ENCODE peak calls at places on chromosomes 1 and 21, in six cellular contexts. One of them, this sample, is unnamed.

GRCh38 chr1:67390041-67390887 is 39.9 kb downstream of the SERBP1 start:
- DNase-seq in ovary: no peak
- DNase-seq in natural killer cell: no peak
- DNase-seq in epithelial cell of proximal tubule: peak; percentile 89
- DNase-seq in fibroblast of pulmonary artery: peak; percentile 64
- DNase-seq in RWPE1: peak; percentile 28
- DNase-seq in this sample: no peak

GRCh38 chr1:47678464-47678980 is 240.7 kb downstream of the FOXD2 start:
- DNase-seq in fibroblast of pulmonary artery: no peak
- DNase-seq in RWPE1: no peak
- DNase-seq in ovary: no peak
- DNase-seq in epithelial cell of proximal tubule: no peak
- DNase-seq in natural killer cell: no peak
- DNase-seq in this sample: no peak

GRCh38 chr1:205805082-205805711 is 7.8 kb downstream of the SLC41A1 start:
- DNase-seq in natural killer cell: no peak
- DNase-seq in RWPE1: no peak
- DNase-seq in fibroblast of pulmonary artery: no peak
- DNase-seq in epithelial cell of proximal tubule: no peak
- DNase-seq in ovary: no peak
- DNase-seq in this sample: no peak

GRCh38 chr1:179818260-179818659 is 59.3 kb downstream of the TOR1AIP2 start:
- DNase-seq in RWPE1: no peak
- DNase-seq in ovary: no peak
- DNase-seq in natural killer cell: no peak
- DNase-seq in epithelial cell of proximal tubule: no peak
- DNase-seq in fibroblast of pulmonary artery: no peak
- DNase-seq in this sample: no peak

GRCh38 chr21:25895565-25896205 is 160.9 kb downstream of the GABPA start:
- DNase-seq in ovary: no peak
- DNase-seq in fibroblast of pulmonary artery: peak; percentile 54
- DNase-seq in RWPE1: peak; percentile 48
- DNase-seq in epithelial cell of proximal tubule: no peak
- DNase-seq in natural killer cell: no peak
- DNase-seq in this sample: no peak

GRCh38 chr21:43712268-43712942 is 6.5 kb upstream of the PDXK start:
- DNase-seq in epithelial cell of proximal tubule: peak; percentile 92
- DNase-seq in fibroblast of pulmonary artery: no peak
- DNase-seq in natural killer cell: no peak
- DNase-seq in ovary: no peak
- DNase-seq in RWPE1: peak; percentile 88
- DNase-seq in this sample: no peak

GRCh38 chr1:44220755-44221154 is 7.5 kb downstream of the DMAP1 start:
- DNase-seq in epithelial cell of proximal tubule: no peak
- DNase-seq in fibroblast of pulmonary artery: no peak
- DNase-seq in RWPE1: no peak
- DNase-seq in natural killer cell: no peak
- DNase-seq in ovary: no peak
- DNase-seq in this sample: no peak

GRCh38 chr1:107061886-107062285 is 5.4 kb downstream of the PRMT6 start:
- DNase-seq in RWPE1: no peak
- DNase-seq in ovary: no peak
- DNase-seq in fibroblast of pulmonary artery: no peak
- DNase-seq in natural killer cell: no peak
- DNase-seq in epithelial cell of proximal tubule: no peak
- DNase-seq in this sample: no peak

GRCh38 chr1:204709960-204710912 is 24.7 kb upstream of the LRRN2 start:
- DNase-seq in fibroblast of pulmonary artery: no peak
- DNase-seq in RWPE1: no peak
- DNase-seq in epithelial cell of proximal tubule: no peak
- DNase-seq in natural killer cell: no peak
- DNase-seq in ovary: no peak
- DNase-seq in this sample: no peak

GRCh38 chr21:26832513-26832912 is 12.7 kb downstream of the ADAMTS1 start:
- DNase-seq in RWPE1: no peak
- DNase-seq in ovary: no peak
- DNase-seq in epithelial cell of proximal tubule: no peak
- DNase-seq in fibroblast of pulmonary artery: no peak
- DNase-seq in natural killer cell: no peak
- DNase-seq in this sample: no peak

GRCh38 chr1:9311029-9311428 is 18.3 kb downstream of the SPSB1 start:
- DNase-seq in natural killer cell: no peak
- DNase-seq in ovary: no peak
- DNase-seq in epithelial cell of proximal tubule: no peak
- DNase-seq in fibroblast of pulmonary artery: no peak
- DNase-seq in RWPE1: no peak
- DNase-seq in this sample: no peak

GRCh38 chr1:71916894-71917293 is 365.4 kb downstream of the NEGR1 start:
- DNase-seq in epithelial cell of proximal tubule: no peak
- DNase-seq in ovary: no peak
- DNase-seq in natural killer cell: no peak
- DNase-seq in fibroblast of pulmonary artery: no peak
- DNase-seq in RWPE1: no peak
- DNase-seq in this sample: no peak

GRCh38 chr1:206517784-206518183 is 10.5 kb downstream of the RASSF5 start:
- DNase-seq in ovary: no peak
- DNase-seq in RWPE1: no peak
- DNase-seq in natural killer cell: no peak
- DNase-seq in fibroblast of pulmonary artery: no peak
- DNase-seq in epithelial cell of proximal tubule: no peak
- DNase-seq in this sample: no peak

GRCh38 chr1:193406901-193407300 is 220.5 kb upstream of the B3GALT2 start:
- DNase-seq in RWPE1: peak; percentile 51
- DNase-seq in natural killer cell: no peak
- DNase-seq in epithelial cell of proximal tubule: no peak
- DNase-seq in ovary: no peak
- DNase-seq in fibroblast of pulmonary artery: peak; percentile 81
- DNase-seq in this sample: no peak

GRCh38 chr1:3553166-3553939 is 58.0 kb downstream of the MEGF6 start:
- DNase-seq in natural killer cell: no peak
- DNase-seq in epithelial cell of proximal tubule: no peak
- DNase-seq in ovary: peak; percentile 81
- DNase-seq in RWPE1: peak; percentile 84
- DNase-seq in fibroblast of pulmonary artery: no peak
- DNase-seq in this sample: no peak

GRCh38 chr1:7847599-7847998 is 5.3 kb downstream of the UTS2 start:
- DNase-seq in RWPE1: no peak
- DNase-seq in natural killer cell: no peak
- DNase-seq in epithelial cell of proximal tubule: no peak
- DNase-seq in ovary: no peak
- DNase-seq in fibroblast of pulmonary artery: peak; percentile 72
- DNase-seq in this sample: no peak

GRCh38 chr1:228854907-228855306 is 119.6 kb downstream of the RHOU start:
- DNase-seq in fibroblast of pulmonary artery: no peak
- DNase-seq in epithelial cell of proximal tubule: no peak
- DNase-seq in natural killer cell: no peak
- DNase-seq in ovary: no peak
- DNase-seq in RWPE1: no peak
- DNase-seq in this sample: no peak

GRCh38 chr1:186819563-186819962 is 9.2 kb upstream of the PLA2G4A start:
- DNase-seq in RWPE1: no peak
- DNase-seq in epithelial cell of proximal tubule: no peak
- DNase-seq in natural killer cell: no peak
- DNase-seq in fibroblast of pulmonary artery: no peak
- DNase-seq in ovary: no peak
- DNase-seq in this sample: no peak

GRCh38 chr1:19670787-19671186 is 6.1 kb downstream of the HTR6 start:
- DNase-seq in RWPE1: no peak
- DNase-seq in fibroblast of pulmonary artery: no peak
- DNase-seq in natural killer cell: no peak
- DNase-seq in epithelial cell of proximal tubule: no peak
- DNase-seq in ovary: no peak
- DNase-seq in this sample: no peak

GRCh38 chr1:158003409-158003805 is 10.0 kb downstream of the KIRREL1 start:
- DNase-seq in epithelial cell of proximal tubule: no peak
- DNase-seq in natural killer cell: no peak
- DNase-seq in RWPE1: no peak
- DNase-seq in ovary: no peak
- DNase-seq in fibroblast of pulmonary artery: peak; percentile 58
- DNase-seq in this sample: no peak

GRCh38 chr21:33392586-33392985 is 10.6 kb upstream of the IFNGR2 start:
- DNase-seq in fibroblast of pulmonary artery: no peak
- DNase-seq in ovary: no peak
- DNase-seq in natural killer cell: no peak
- DNase-seq in epithelial cell of proximal tubule: no peak
- DNase-seq in RWPE1: no peak
- DNase-seq in this sample: no peak

GRCh38 chr1:234986750-234987414 is 141.8 kb downstream of the TOMM20 start:
- DNase-seq in epithelial cell of proximal tubule: no peak
- DNase-seq in fibroblast of pulmonary artery: peak; percentile 82
- DNase-seq in RWPE1: no peak
- DNase-seq in ovary: no peak
- DNase-seq in natural killer cell: no peak
- DNase-seq in this sample: no peak

GRCh38 chr1:234989019-234989418 is 139.6 kb downstream of the TOMM20 start:
- DNase-seq in RWPE1: no peak
- DNase-seq in ovary: no peak
- DNase-seq in natural killer cell: no peak
- DNase-seq in fibroblast of pulmonary artery: no peak
- DNase-seq in epithelial cell of proximal tubule: no peak
- DNase-seq in this sample: no peak

GRCh38 chr1:234988536-234988935 is 140.1 kb downstream of the TOMM20 start:
- DNase-seq in epithelial cell of proximal tubule: no peak
- DNase-seq in ovary: no peak
- DNase-seq in RWPE1: no peak
- DNase-seq in natural killer cell: no peak
- DNase-seq in fibroblast of pulmonary artery: no peak
- DNase-seq in this sample: no peak

GRCh38 chr1:234988160-234988528 is 140.5 kb downstream of the TOMM20 start:
- DNase-seq in RWPE1: no peak
- DNase-seq in epithelial cell of proximal tubule: no peak
- DNase-seq in natural killer cell: no peak
- DNase-seq in ovary: no peak
- DNase-seq in fibroblast of pulmonary artery: no peak
- DNase-seq in this sample: no peak

GRCh38 chr1:234987415-234988159 is 141.1 kb downstream of the TOMM20 start:
- DNase-seq in fibroblast of pulmonary artery: peak; percentile 97
- DNase-seq in natural killer cell: no peak
- DNase-seq in ovary: peak; percentile 85
- DNase-seq in RWPE1: peak; percentile 29
- DNase-seq in epithelial cell of proximal tubule: no peak
- DNase-seq in this sample: no peak
- TF ChIP-seq CTCF in fibroblast of pulmonary artery: no peak
- TF ChIP-seq CTCF in natural killer cell: no peak
- TF ChIP-seq CTCF in ovary: no peak
- TF ChIP-seq CTCF in RWPE1: no peak
- TF ChIP-seq CTCF in epithelial cell of proximal tubule: no peak
- TF ChIP-seq CTCF in this sample: no peak

DNA sequence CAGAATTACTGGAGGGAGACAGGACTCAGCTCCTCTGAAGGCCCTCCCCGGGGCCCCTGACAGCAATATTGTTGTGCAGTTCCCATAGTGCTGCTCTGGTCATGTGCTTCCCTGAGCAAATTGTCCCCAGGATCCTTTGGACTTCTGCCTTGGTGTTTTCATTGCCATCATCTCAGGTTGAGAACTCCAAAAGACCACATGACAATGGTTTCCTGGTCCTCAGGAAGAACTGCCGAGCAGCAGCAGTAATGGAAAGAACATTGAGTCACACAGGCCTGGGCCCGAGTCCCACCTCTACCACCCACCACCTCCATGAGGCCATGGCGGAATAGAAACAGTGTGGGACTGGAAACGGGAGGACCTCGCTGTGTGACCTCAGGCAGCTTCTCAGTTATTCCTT is 6.3 kb upstream of the CTTNBP2NL start:
- DNase-seq in epithelial cell of proximal tubule: no peak
- DNase-seq in natural killer cell: no peak
- DNase-seq in fibroblast of pulmonary artery: no peak
- DNase-seq in ovary: no peak
- DNase-seq in RWPE1: no peak
- DNase-seq in this sample: no peak
- TF ChIP-seq CTCF in epithelial cell of proximal tubule: no peak
- TF ChIP-seq CTCF in natural killer cell: no peak
- TF ChIP-seq CTCF in fibroblast of pulmonary artery: no peak
- TF ChIP-seq CTCF in ovary: no peak
- TF ChIP-seq CTCF in RWPE1: no peak
- TF ChIP-seq CTCF in this sample: no peak

GRCh38 chr21:41611966-41612606 is 104.1 kb upstream of the TMPRSS2 start:
- DNase-seq in natural killer cell: no peak
- DNase-seq in RWPE1: peak; percentile 77
- DNase-seq in fibroblast of pulmonary artery: peak; percentile 29
- DNase-seq in ovary: no peak
- DNase-seq in epithelial cell of proximal tubule: no peak
- DNase-seq in this sample: no peak
- TF ChIP-seq CTCF in natural killer cell: no peak
- TF ChIP-seq CTCF in RWPE1: no peak
- TF ChIP-seq CTCF in fibroblast of pulmonary artery: peak; percentile 29
- TF ChIP-seq CTCF in ovary: no peak
- TF ChIP-seq CTCF in epithelial cell of proximal tubule: peak; percentile 49
- TF ChIP-seq CTCF in this sample: no peak

GRCh38 chr1:203165800-203166161 is 9.8 kb downstream of the MYBPH start:
- DNase-seq in ovary: no peak
- DNase-seq in epithelial cell of proximal tubule: no peak
- DNase-seq in fibroblast of pulmonary artery: no peak
- DNase-seq in natural killer cell: no peak
- DNase-seq in RWPE1: no peak
- DNase-seq in this sample: no peak

GRCh38 chr1:203167026-203167912 is 8.4 kb downstream of the MYBPH start:
- DNase-seq in ovary: no peak
- DNase-seq in fibroblast of pulmonary artery: no peak
- DNase-seq in RWPE1: no peak
- DNase-seq in epithelial cell of proximal tubule: no peak
- DNase-seq in natural killer cell: no peak
- DNase-seq in this sample: no peak

GRCh38 chr1:203165101-203165799 is 10.4 kb downstream of the MYBPH start:
- DNase-seq in natural killer cell: no peak
- DNase-seq in RWPE1: no peak
- DNase-seq in ovary: no peak
- DNase-seq in epithelial cell of proximal tubule: no peak
- DNase-seq in fibroblast of pulmonary artery: no peak
- DNase-seq in this sample: no peak

GRCh38 chr1:203167913-203168200 is 7.8 kb downstream of the MYBPH start:
- DNase-seq in fibroblast of pulmonary artery: no peak
- DNase-seq in epithelial cell of proximal tubule: no peak
- DNase-seq in natural killer cell: no peak
- DNase-seq in RWPE1: no peak
- DNase-seq in ovary: peak; percentile 9
- DNase-seq in this sample: no peak

DNA sequence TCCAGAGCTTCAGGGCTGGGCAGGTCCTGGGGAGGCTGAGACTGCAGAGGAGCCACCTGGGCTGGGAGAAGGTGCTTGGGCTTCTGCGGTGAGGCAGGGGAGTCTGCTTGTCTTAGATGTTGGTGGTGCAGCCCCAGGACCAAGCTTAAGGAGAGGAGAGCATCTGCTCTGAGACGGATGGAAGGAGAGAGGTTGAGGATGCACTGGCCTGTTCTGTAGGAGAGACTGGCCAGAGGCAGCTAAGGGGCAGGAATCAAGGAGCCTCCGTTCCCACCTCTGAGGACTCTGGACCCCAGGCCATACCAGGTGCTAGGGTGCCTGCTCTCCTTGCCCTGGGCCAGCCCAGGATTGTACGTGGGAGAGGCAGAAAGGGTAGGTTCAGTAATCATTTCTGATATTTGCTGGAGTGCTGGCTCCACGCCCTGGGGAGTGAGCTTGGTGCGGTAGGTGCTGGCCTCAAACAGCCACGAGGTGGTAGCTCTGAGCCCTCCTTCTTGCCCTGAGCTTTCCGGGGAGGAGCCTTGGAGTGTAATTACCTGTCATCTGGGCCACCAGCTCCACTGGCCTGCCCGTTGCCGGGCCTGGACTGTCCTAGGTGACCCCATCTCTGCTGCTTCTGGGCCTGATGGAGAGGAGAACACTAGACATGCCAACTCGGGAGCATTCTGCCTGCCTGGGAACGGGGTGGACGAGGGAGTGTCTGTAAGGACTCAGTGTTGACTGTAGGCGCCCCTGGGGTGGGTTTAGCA is 9.3 kb downstream of the MYBPH start:
- DNase-seq in epithelial cell of proximal tubule: no peak
- DNase-seq in fibroblast of pulmonary artery: no peak
- DNase-seq in natural killer cell: no peak
- DNase-seq in RWPE1: peak; percentile 46
- DNase-seq in ovary: no peak
- DNase-seq in this sample: no peak
- TF ChIP-seq CTCF in epithelial cell of proximal tubule: peak; percentile 44
- TF ChIP-seq CTCF in fibroblast of pulmonary artery: no peak
- TF ChIP-seq CTCF in natural killer cell: no peak
- TF ChIP-seq CTCF in RWPE1: no peak
- TF ChIP-seq CTCF in ovary: no peak
- TF ChIP-seq CTCF in this sample: no peak